ENCODE peak calls at places on chromosomes 11 and 22, in four cellular contexts. U is IMR-90, I is adrenal gland, G is heart left ventricle. P is an unnamed sample.

GRCh38 chr11:122751298-122752070 is 86.8 kb upstream of the CRTAM start:
- DNase-seq in U (peak), I (no peak), G (no peak), P (no peak)

GRCh38 chr11:74037309-74037708 is 28.4 kb upstream of the UCP3 start:
- DNase-seq in U (peak), I (no peak), G (no peak), P (no peak)

GRCh38 chr11:61963282-61964057 is 4.0 kb downstream of the FTH1 start:
- DNase-seq in U (peak), I (peak), G (no peak), P (peak)

GRCh38 chr22:37177221-37177620 is 10.8 kb downstream of the C1QTNF6 start:
- DNase-seq in U (no peak), I (no peak), G (no peak), P (no peak)

GRCh38 chr11:56905442-56905841 is 83.3 kb upstream of the OR5AK2 start:
- DNase-seq in U (no peak), I (no peak), G (no peak), P (no peak)

GRCh38 chr11:1468473-1469066 is 18.0 kb downstream of the MOB2 start:
- DNase-seq in U (no peak), I (peak), G (no peak), P (no peak)

GRCh38 chr11:95727630-95728029 is 62.0 kb downstream of the FAM76B start:
- DNase-seq in U (no peak), I (no peak), G (no peak), P (no peak)

GRCh38 chr22:42080287-42080686 is 787 bp downstream of the SMDT1 start:
- DNase-seq in U (peak), I (peak), G (no peak), P (no peak)

GRCh38 chr11:69285091-69285490 is 8.9 kb upstream of the MYEOV start:
- DNase-seq in U (no peak), I (no peak), G (no peak), P (no peak)

GRCh38 chr11:18802381-18803257 is 11.0 kb upstream of the PTPN5 start:
- DNase-seq in U (peak), I (peak), G (peak), P (peak)

GRCh38 chr22:49123621-49124192 is 704.0 kb downstream of the BRD1 start:
- DNase-seq in U (no peak), I (no peak), G (no peak), P (peak)

GRCh38 chr11:130397780-130398179 is 30.6 kb downstream of the ADAMTS8 start:
- DNase-seq in U (no peak), I (no peak), G (no peak), P (no peak)
- H3K4me3 ChIP-seq in U (no peak), I (no peak), G (no peak), P (no peak)

GRCh38 chr11:88341852-88342251 is 4.3 kb upstream of the CTSC start:
- DNase-seq in U (no peak), I (no peak), G (no peak), P (no peak)
- TF ChIP-seq CTCF in U (no peak), I (no peak), G (no peak), P (no peak)

GRCh38 chr22:50564289-50564688 is 1.6 kb upstream of the SYCE3 start:
- DNase-seq in U (no peak), I (no peak), G (no peak), P (no peak)

GRCh38 chr22:50560034-50560433 is 2.7 kb downstream of the SYCE3 start:
- DNase-seq in U (no peak), I (no peak), G (no peak), P (no peak)

GRCh38 chr22:50561401-50562074 is 1.2 kb downstream of the SYCE3 start:
- DNase-seq in U (no peak), I (no peak), G (no peak), P (no peak)

GRCh38 chr22:50563410-50564160 is 866 bp upstream of the SYCE3 start:
- DNase-seq in U (no peak), I (no peak), G (no peak), P (no peak)

DNA sequence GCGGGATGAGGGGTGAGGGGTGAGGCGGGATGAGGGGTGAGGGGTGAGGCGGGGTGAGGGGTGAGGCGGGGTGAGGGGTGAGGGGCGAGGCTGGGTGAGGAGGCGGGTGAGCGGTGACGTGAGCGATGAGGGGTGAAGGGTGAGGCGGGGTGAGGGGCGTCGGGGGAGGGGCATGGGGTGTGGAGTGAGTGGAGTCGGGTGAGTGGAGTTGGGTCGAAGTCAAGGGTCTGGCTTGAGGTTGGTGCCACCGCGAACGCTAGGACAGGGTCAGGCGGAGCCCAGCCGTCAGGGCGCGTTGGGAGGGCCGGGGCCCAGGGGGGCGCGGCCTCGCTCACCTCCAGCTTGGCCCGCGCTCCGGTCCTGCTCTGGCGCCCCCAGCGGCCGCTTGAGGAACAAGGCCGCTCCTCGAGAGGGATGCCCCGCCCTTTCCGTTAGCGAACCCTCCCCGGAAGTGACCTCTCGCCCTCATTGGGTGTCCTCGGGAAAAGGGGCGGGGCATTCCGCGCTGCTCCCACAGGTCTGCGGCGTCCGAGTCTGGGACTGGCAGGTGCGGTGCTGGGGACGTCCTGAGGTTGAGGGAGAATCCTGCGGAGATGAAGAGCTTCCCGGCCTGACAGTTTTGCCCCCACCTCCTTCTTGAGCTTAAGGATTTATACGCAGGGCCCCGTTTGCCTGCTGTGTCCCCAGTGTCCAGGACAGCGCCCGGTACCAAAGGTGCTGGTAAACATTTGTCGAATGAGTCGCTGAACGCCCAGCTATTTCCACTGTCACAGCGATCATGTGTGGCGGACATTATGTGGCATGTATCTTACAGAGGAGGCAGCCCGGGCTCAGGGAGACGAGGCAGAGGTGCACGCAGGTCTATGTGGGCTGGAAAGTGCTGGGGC is at the start of gene SYCE3:
- DNase-seq in U (peak), I (peak), G (peak), P (peak)
- TF ChIP-seq POLR2A in U (no peak), I (no peak), G (peak), P (no peak)

GRCh38 chr22:22442928-22443709 is 65.4 kb downstream of the ZNF280B start:
- DNase-seq in U (no peak), I (no peak), G (no peak), P (no peak)
- H3K4me3 ChIP-seq in U (no peak), I (no peak), G (no peak), P (no peak)

GRCh38 chr11:72752088-72752914 is at the start of gene ARAP1:
- DNase-seq in U (peak), I (peak), G (peak), P (peak)

GRCh38 chr11:72754544-72755155 is 2.4 kb upstream of the ARAP1 start:
- DNase-seq in U (no peak), I (peak), G (no peak), P (no peak)

GRCh38 chr11:72751293-72752087 is 718 bp downstream of the ARAP1 start:
- DNase-seq in U (no peak), I (peak), G (no peak), P (no peak)

GRCh38 chr11:72754149-72754543 is 1.9 kb upstream of the ARAP1 start:
- DNase-seq in U (no peak), I (peak), G (no peak), P (no peak)

GRCh38 chr11:72753341-72754148 is 1.3 kb upstream of the ARAP1 start:
- DNase-seq in U (no peak), I (no peak), G (no peak), P (no peak)
- TF ChIP-seq CTCF in U (peak), I (peak), G (no peak), P (no peak)

DNA sequence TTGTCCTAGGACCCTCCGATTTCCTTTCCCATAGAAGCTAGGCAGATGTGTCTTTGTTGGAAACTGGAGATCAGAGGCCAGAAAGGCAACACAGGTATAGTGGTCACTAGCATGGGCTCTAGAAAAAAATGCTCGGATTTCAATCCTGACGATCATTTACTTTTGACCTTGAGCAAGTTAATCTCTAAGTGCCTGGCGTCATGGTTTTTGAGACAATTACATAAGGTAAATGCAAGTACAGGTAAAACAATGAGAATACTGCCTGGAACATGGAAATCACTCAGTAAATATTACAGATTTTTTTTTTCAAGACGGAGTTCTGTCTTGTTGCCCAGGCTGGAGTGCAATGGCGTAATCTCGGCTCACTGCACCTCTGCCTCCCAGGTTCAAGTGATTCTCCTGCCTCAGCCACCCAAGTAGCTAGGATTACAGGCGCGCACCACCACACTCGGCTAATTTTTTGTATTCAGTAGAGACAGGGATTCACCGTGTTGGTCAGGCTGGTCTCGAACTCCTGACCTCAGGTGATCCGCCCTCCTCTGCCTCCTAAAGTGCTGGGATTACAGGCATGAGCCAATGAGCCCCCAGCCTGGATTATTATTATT is 1.1 kb upstream of the DENND5A start:
- DNase-seq in U (no peak), I (no peak), G (no peak), P (no peak)
- TF ChIP-seq POLR2A in U (no peak), I (no peak), G (no peak), P (no peak)

GRCh38 chr11:65894034-65894591 is 3.6 kb downstream of the CCDC85B start:
- DNase-seq in U (no peak), I (peak), G (peak), P (peak)

GRCh38 chr11:65895482-65895981 is 4.7 kb downstream of the FOSL1 start:
- DNase-seq in U (no peak), I (no peak), G (no peak), P (no peak)

GRCh38 chr11:65891180-65892136 is 985 bp downstream of the CCDC85B start:
- DNase-seq in U (no peak), I (peak), G (peak), P (no peak)

GRCh38 chr11:65890324-65891179 is at the start of gene CCDC85B:
- DNase-seq in U (peak), I (peak), G (peak), P (peak)

GRCh38 chr11:65892661-65893317 is 2.3 kb downstream of the CCDC85B start:
- DNase-seq in U (no peak), I (peak), G (no peak), P (no peak)
- H3K4me3 ChIP-seq in U (no peak), I (no peak), G (peak), P (no peak)

DNA sequence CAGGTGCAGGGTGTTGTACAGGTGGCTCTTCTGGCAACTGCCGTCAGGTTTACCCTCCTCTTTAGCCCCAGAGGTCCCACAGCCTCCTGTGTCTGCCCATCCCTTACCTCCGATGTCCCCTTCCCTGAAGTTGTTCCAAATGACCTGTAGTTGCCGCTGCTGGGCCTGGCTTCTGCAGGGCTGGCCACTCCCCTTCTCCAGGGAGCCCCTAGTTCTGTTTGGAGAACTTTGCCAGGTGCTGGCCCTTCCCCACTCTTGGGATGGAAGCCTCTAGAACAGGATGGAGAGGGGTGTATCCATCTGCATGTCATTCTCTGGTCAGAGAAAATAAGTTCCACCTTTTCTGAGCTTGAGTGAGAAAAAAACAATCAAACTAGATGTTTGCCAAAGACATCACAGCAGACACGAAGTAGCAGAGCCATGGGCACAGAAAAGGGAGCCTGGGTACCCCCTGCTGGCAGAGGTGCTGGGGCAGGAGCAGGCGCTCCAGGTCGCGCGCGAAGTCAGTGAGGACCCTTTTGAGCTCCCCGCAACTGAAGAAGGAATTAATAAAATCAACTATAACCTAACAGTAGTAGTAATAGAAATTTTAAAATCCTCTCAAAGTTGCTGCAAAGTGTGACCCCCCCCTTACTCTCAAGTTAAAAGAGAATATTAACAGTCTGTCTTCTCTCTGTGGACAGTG is 20.2 kb upstream of the PARVB start:
- DNase-seq in U (no peak), I (no peak), G (no peak), P (no peak)
- TF ChIP-seq CTCF in U (peak), I (no peak), G (peak), P (no peak)

GRCh38 chr22:21650280-21650679 is 8.2 kb downstream of the SDF2L1 start:
- DNase-seq in U (no peak), I (no peak), G (no peak), P (no peak)

GRCh38 chr22:21650823-21651520 is 8.9 kb downstream of the SDF2L1 start:
- DNase-seq in U (no peak), I (no peak), G (no peak), P (no peak)

GRCh38 chr22:21652547-21653545 is 10.7 kb downstream of the SDF2L1 start:
- DNase-seq in U (no peak), I (no peak), G (no peak), P (no peak)

GRCh38 chr22:21651521-21652009 is 9.5 kb downstream of the SDF2L1 start:
- DNase-seq in U (no peak), I (no peak), G (no peak), P (no peak)

DNA sequence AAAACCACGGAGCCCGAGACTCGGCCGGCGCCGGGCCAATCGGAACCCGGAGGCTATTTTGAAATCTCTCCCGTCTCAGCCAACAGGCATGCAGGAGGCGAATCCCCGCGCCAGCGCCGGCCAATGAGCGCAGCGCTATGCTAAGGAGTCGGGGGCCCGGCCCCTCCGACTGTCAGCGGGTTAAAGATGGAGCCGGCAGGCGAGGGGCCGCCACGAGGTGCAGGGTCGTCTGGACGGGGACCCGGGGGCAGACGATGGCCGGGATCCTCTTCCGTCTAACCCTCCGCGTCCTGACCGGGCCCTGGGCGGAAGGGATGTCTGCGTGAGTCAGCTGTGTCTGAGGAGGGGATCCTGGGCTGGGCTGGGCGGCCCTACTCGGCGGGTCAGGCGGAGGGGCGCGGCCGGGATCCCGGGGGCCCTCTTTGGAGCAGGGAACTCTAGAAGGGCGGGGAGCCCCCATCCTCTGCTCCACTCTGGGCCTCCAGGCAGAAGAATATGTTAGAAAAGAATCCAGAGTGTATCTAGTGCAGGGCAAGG is 10.0 kb downstream of the SDF2L1 start:
- DNase-seq in U (peak), I (peak), G (peak), P (peak)
- TF ChIP-seq POLR2A in U (peak), I (no peak), G (no peak), P (no peak)

DNA sequence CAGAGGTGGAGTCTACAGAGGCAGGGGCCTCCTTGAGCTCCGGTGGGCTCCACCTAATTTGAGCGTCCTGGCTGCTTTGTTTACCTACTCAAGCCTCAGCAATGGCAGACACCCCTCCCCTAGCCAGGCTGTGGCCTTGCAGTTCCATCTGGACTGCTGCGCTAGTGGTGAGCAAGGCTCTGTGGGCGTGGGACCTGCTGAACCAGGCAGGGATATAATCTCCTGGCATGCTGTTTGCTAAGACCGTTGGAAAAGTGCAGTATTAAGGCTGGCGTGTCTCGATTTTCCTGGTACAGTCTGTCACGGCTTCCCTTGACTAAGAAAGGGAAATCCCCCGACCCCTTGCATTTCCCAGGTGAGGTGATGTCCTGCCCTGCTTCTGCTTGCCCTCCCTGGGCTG is 77.7 kb downstream of the GDPD4 start:
- DNase-seq in U (no peak), I (no peak), G (no peak), P (no peak)
- H3K4me3 ChIP-seq in U (no peak), I (no peak), G (no peak), P (no peak)

P was measured in lower leg skin.